ENCODE peak calls at places on chromosomes 13 and 19, in four cellular contexts. F is adrenal gland, M is uterus, H is body of pancreas. G is an unnamed sample.

GRCh38 chr13:74406439-74406838 is 272.2 kb upstream of the KLF12 start:
- DNase-seq in F (no peak), M (no peak), H (no peak), G (no peak)

GRCh38 chr19:29683009-29683408 is 17.7 kb downstream of the PLEKHF1 start:
- DNase-seq in F (no peak), M (no peak), H (no peak), G (no peak)

GRCh38 chr13:112895521-112896465 is 73.2 kb upstream of the MCF2L start:
- DNase-seq in F (no peak), M (no peak), H (no peak), G (no peak)

GRCh38 chr19:45523642-45524256 is 16.5 kb downstream of the VASP start:
- DNase-seq in F (peak), M (peak), H (peak), G (no peak)

GRCh38 chr13:64239372-64239771 is 2823.7 kb upstream of the PCDH20 start:
- DNase-seq in F (no peak), M (no peak), H (no peak), G (no peak)

GRCh38 chr19:32914879-32915278 is 45.3 kb upstream of the SLC7A9 start:
- DNase-seq in F (no peak), M (no peak), H (no peak), G (no peak)

GRCh38 chr13:36783883-36784282 is 35.1 kb upstream of the RFXAP start:
- DNase-seq in F (no peak), M (no peak), H (no peak), G (no peak)

GRCh38 chr19:56089344-56089743 is 31.8 kb downstream of the ZNF787 start:
- DNase-seq in F (no peak), M (no peak), H (no peak), G (no peak)

GRCh38 chr19:52638601-52639000 is 446 bp upstream of the ZNF83 start:
- DNase-seq in F (peak), M (peak), H (no peak), G (no peak)

GRCh38 chr19:16654151-16654550 is 5.8 kb downstream of the SMIM7 start:
- DNase-seq in F (no peak), M (no peak), H (no peak), G (no peak)

GRCh38 chr19:55559684-55560083 is 14.3 kb upstream of the SBK3 start:
- DNase-seq in F (no peak), M (no peak), H (no peak), G (no peak)

GRCh38 chr13:51955281-51955771 is 55.9 kb downstream of the ATP7B start:
- DNase-seq in F (no peak), M (no peak), H (no peak), G (no peak)

GRCh38 chr13:27097691-27098090 is 73.9 kb downstream of the USP12 start:
- DNase-seq in F (no peak), M (no peak), H (no peak), G (no peak)

GRCh38 chr13:23651439-23651838 is 81.2 kb downstream of the TNFRSF19 start:
- DNase-seq in F (no peak), M (no peak), H (no peak), G (no peak)

GRCh38 chr19:57830071-57830602 is at the start of gene ZNF587B:
- DNase-seq in F (peak), M (peak), H (peak), G (no peak)

GRCh38 chr13:53821632-53822031 is 793.0 kb downstream of the OLFM4 start:
- DNase-seq in F (no peak), M (no peak), H (no peak), G (peak)

GRCh38 chr19:10861118-10861651 is 10.2 kb upstream of the CARM1 start:
- DNase-seq in F (peak), M (no peak), H (peak), G (no peak)

GRCh38 chr19:17475541-17476115 is 5.3 kb downstream of the SLC27A1 start:
- DNase-seq in F (peak), M (no peak), H (peak), G (no peak)

GRCh38 chr19:52114691-52115090 is 19.1 kb upstream of the ZNF841 start:
- DNase-seq in F (no peak), M (no peak), H (no peak), G (no peak)

GRCh38 chr13:26872444-26873173 is 112.0 kb upstream of the GPR12 start:
- DNase-seq in F (peak), M (no peak), H (peak), G (peak)

GRCh38 chr19:12841094-12841493 is 2.8 kb downstream of the MAST1 start:
- DNase-seq in F (peak), M (no peak), H (peak), G (no peak)

GRCh38 chr19:12346896-12347295 is 13.5 kb upstream of the ZNF563 start:
- DNase-seq in F (no peak), M (no peak), H (no peak), G (no peak)

GRCh38 chr13:27339299-27339698 is 68.7 kb downstream of the RASL11A start:
- DNase-seq in F (no peak), M (no peak), H (peak), G (no peak)

GRCh38 chr13:99617474-99618255 is 116.4 kb downstream of the TM9SF2 start:
- DNase-seq in F (no peak), M (no peak), H (no peak), G (no peak)

GRCh38 chr13:98384739-98385138 is 192.2 kb downstream of the STK24 start:
- DNase-seq in F (no peak), M (no peak), H (no peak), G (no peak)

GRCh38 chr19:44576843-44577565 is 36.4 kb upstream of the IGSF23 start:
- DNase-seq in F (peak), M (no peak), H (peak), G (no peak)

GRCh38 chr13:52955505-52955904 is 73.1 kb upstream of the OLFM4 start:
- DNase-seq in F (no peak), M (no peak), H (no peak), G (no peak)

GRCh38 chr19:39196320-39196719 is 444 bp upstream of the NCCRP1 start:
- DNase-seq in F (no peak), M (no peak), H (no peak), G (no peak)
- H3K4me3 ChIP-seq in F (no peak), M (no peak), H (no peak), G (no peak)

GRCh38 chr13:75687145-75687763 is 51.1 kb downstream of the LMO7 start:
- DNase-seq in F (no peak), M (no peak), H (no peak), G (peak)
- TF ChIP-seq CTCF in F (peak), M (no peak), H (peak), G (peak)

GRCh38 chr19:50702158-50702869 is 17.3 kb downstream of the SHANK1 start:
- DNase-seq in F (no peak), M (no peak), H (no peak), G (no peak)
- H3K4me3 ChIP-seq in F (no peak), M (no peak), H (no peak), G (no peak)

DNA sequence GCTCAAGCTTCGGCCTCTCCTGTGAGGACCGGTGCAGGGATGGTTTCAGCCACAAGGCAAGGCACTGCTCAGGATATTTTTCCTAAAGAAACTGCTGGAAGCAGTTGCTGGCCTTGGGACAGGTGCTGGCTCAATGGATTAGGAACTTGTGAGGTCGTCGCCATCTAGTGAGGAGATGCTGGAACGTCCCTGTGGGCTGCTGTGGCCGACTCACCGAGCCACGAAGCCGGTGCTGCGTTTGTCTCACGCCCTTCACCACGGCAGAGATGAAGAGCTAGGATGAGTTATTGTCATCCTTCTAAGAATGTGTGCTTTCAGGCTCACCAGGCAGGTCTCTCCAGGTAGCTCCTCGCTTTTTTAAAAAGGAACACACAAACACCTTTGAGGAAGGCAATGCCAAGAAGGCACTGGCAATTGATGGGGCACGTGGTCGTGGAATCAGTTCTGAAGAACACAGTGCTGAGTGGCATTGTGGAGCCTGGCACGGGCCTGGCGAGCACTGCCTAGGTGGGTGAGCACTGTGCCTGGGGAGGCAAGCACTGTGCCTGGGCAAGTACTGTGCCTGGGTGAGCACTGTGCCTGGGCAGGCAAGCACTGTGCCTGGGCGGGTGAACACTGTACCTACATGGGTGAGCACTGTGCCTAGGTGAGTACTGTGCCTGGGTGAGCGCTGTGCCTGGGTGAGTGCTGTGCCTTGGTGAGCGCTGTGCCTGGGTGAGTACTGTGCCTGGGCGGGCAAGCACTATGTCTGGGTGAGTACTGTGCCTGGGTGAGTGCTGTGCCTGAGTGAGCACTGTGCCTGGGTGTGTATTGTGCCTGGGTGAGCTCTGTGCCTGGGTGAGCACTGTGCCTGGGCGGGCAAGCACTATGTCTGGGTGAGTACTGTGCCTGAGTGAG is 140.4 kb downstream of the TEX29 start:
- DNase-seq in F (peak), M (no peak), H (peak), G (peak)
- TF ChIP-seq CTCF in F (no peak), M (no peak), H (peak), G (peak)

DNA sequence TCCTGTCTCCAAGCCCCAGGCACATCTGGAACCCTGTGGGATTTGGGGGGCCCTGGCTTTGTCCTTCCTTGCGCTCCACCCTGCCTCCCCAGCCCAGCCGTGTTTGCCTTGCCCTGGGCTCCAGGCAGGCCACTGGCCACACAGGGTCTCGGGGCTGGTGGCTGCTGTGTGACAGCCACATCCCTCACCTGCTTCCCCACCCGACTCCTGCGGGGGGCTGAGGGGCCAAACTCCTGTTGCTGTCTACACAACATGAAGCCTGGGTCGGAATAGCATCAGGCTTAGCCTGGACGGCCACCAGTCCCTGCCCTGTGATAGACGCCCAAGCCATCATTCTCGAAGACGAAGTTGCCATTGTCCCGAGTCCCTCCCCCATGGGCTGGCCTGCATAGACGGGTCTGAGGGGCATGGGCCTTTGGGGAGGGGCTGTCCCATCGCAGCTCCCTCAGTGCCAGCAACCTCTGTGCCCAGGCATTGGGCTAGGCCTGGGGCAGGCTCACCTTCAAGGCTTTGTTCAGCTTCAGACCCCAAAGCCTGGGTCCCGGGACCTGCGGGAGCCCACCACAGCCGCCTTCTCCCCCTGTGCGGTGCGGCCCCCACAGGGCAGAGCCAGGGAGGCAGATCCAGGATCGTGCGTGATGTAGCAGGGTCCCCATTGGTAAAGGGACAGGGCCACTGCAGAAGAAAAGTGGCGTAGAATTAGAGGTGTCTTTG is 15.5 kb upstream of the TEKTIP1 start:
- DNase-seq in F (no peak), M (no peak), H (no peak), G (no peak)
- H3K4me3 ChIP-seq in F (no peak), M (no peak), H (no peak), G (no peak)

GRCh38 chr19:18846862-18847515 is 15.2 kb downstream of the UPF1 start:
- DNase-seq in F (peak), M (peak), H (peak), G (peak)

GRCh38 chr19:18849838-18850400 is 18.2 kb downstream of the UPF1 start:
- DNase-seq in F (no peak), M (no peak), H (no peak), G (no peak)

GRCh38 chr19:18848860-18849661 is 17.3 kb downstream of the UPF1 start:
- DNase-seq in F (peak), M (peak), H (peak), G (peak)

GRCh38 chr19:18845961-18846360 is 14.2 kb downstream of the UPF1 start:
- DNase-seq in F (no peak), M (no peak), H (no peak), G (no peak)

GRCh38 chr19:18847516-18848463 is 16.0 kb downstream of the UPF1 start:
- DNase-seq in F (peak), M (peak), H (peak), G (no peak)
- TF ChIP-seq CTCF in F (peak), M (no peak), H (no peak), G (no peak)

DNA sequence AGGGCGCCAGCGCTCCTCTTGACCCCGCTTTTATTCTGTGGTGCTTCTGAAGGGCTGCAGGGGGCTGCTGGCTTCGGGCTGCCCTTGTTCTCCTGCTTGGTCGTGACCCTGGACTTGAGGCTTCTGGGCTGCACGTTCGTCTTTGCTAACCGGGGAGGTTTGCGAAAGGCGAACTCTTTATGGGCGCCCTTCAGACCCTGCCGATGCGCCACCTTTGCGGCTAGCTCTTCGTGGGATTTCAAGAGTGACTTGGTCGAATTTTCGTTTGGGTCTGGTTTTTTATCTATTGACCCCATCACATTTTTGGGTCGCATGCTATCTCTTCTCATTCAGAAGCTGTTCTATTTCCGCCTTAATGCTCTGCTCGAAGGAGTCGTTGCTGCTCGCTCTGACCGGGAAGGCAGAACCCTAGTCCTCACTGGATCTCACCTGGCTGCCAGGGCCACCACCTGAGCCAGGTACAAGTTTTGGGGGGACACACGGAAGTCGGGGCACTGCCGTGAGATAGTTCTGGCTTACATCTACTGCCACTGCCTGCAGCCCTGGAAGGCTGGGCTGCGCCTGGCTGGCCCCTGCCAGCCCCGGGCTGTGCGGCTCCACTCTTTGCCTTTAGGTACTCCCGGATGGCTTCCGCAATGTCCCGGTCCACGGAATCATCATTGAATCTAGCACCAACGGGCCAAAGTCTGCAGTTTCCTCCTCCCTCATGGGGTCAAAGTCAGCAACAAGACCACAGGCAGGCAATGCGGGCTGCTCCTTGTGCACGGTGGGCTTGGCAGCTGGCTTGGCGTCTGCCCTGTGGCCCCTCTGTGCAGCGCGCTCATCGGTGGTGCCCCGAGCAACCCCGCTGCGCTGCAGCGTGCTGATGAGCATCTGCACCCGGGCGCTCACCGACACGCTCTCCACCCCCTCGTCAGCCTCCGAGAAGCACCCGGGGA is 16.2 kb downstream of the RB1 start:
- DNase-seq in F (no peak), M (no peak), H (no peak), G (no peak)
- H3K4me3 ChIP-seq in F (no peak), M (no peak), H (no peak), G (no peak)

GRCh38 chr13:109273326-109273751 is 513.0 kb downstream of the IRS2 start:
- DNase-seq in F (no peak), M (no peak), H (no peak), G (no peak)

GRCh38 chr13:109274188-109274821 is 512.1 kb downstream of the IRS2 start:
- DNase-seq in F (peak), M (no peak), H (peak), G (no peak)

GRCh38 chr13:109276261-109276660 is 510.1 kb downstream of the IRS2 start:
- DNase-seq in F (no peak), M (no peak), H (no peak), G (no peak)

GRCh38 chr13:109275390-109275789 is 511.0 kb downstream of the IRS2 start:
- DNase-seq in F (no peak), M (no peak), H (no peak), G (no peak)

GRCh38 chr13:109275848-109276247 is 510.5 kb downstream of the IRS2 start:
- DNase-seq in F (no peak), M (no peak), H (peak), G (peak)
- TF ChIP-seq CTCF in F (no peak), M (no peak), H (peak), G (peak)

G was measured in LNCaP clone FGC.